ENCODE peak calls at places on chromosomes 16 and 17, in ten cellular contexts. One of them, this sample, is unnamed.

GRCh38 chr17:4858068-4858879 is 25.1 kb downstream of the MINK1 start:
- DNase-seq in activated CD4-positive, alpha-beta T cell treated with anti-CD3 and anti-CD28 coated beads, Interleukin-2, amount 50 U/mL, for 1 hour: no peak
- DNase-seq in retina: peak
- DNase-seq in germinal center: no peak
- DNase-seq in Daoy: peak
- DNase-seq in GM19239: no peak
- DNase-seq in fibroblast of pulmonary artery: peak
- DNase-seq in hepatocyte: no peak
- DNase-seq in T-helper 9 cell: no peak
- DNase-seq in A549: no peak
- DNase-seq in this sample: no peak

GRCh38 chr17:39027037-39027436 is 59.8 kb upstream of the FBXO47 start:
- DNase-seq in activated CD4-positive, alpha-beta T cell treated with anti-CD3 and anti-CD28 coated beads, Interleukin-2, amount 50 U/mL, for 1 hour: peak
- DNase-seq in retina: peak
- DNase-seq in germinal center: no peak
- DNase-seq in Daoy: peak
- DNase-seq in GM19239: no peak
- DNase-seq in fibroblast of pulmonary artery: no peak
- DNase-seq in hepatocyte: peak
- DNase-seq in T-helper 9 cell: no peak
- DNase-seq in A549: peak
- DNase-seq in this sample: peak

GRCh38 chr17:9402590-9403199 is 172.9 kb downstream of the STX8 start:
- DNase-seq in activated CD4-positive, alpha-beta T cell treated with anti-CD3 and anti-CD28 coated beads, Interleukin-2, amount 50 U/mL, for 1 hour: peak
- DNase-seq in retina: no peak
- DNase-seq in germinal center: peak
- DNase-seq in Daoy: peak
- DNase-seq in GM19239: peak
- DNase-seq in fibroblast of pulmonary artery: peak
- DNase-seq in hepatocyte: peak
- DNase-seq in T-helper 9 cell: peak
- DNase-seq in A549: peak
- DNase-seq in this sample: peak

GRCh38 chr16:75000481-75001081 is 1.8 kb downstream of the ZNRF1 start:
- DNase-seq in activated CD4-positive, alpha-beta T cell treated with anti-CD3 and anti-CD28 coated beads, Interleukin-2, amount 50 U/mL, for 1 hour: no peak
- DNase-seq in retina: peak
- DNase-seq in germinal center: peak
- DNase-seq in Daoy: peak
- DNase-seq in GM19239: no peak
- DNase-seq in fibroblast of pulmonary artery: peak
- DNase-seq in hepatocyte: peak
- DNase-seq in T-helper 9 cell: no peak
- DNase-seq in A549: no peak
- DNase-seq in this sample: peak

GRCh38 chr16:20271893-20272292 is 55.4 kb downstream of the GP2 start:
- DNase-seq in activated CD4-positive, alpha-beta T cell treated with anti-CD3 and anti-CD28 coated beads, Interleukin-2, amount 50 U/mL, for 1 hour: no peak
- DNase-seq in retina: no peak
- DNase-seq in germinal center: no peak
- DNase-seq in Daoy: no peak
- DNase-seq in GM19239: no peak
- DNase-seq in fibroblast of pulmonary artery: no peak
- DNase-seq in hepatocyte: no peak
- DNase-seq in T-helper 9 cell: no peak
- DNase-seq in A549: no peak
- DNase-seq in this sample: no peak

GRCh38 chr17:47318197-47318918 is 5.4 kb upstream of the EFCAB13 start:
- DNase-seq in activated CD4-positive, alpha-beta T cell treated with anti-CD3 and anti-CD28 coated beads, Interleukin-2, amount 50 U/mL, for 1 hour: no peak
- DNase-seq in retina: no peak
- DNase-seq in germinal center: no peak
- DNase-seq in Daoy: no peak
- DNase-seq in GM19239: no peak
- DNase-seq in fibroblast of pulmonary artery: no peak
- DNase-seq in hepatocyte: no peak
- DNase-seq in T-helper 9 cell: no peak
- DNase-seq in A549: no peak
- DNase-seq in this sample: no peak

GRCh38 chr16:67460961-67461360 is 20.0 kb downstream of the ATP6V0D1 start:
- DNase-seq in activated CD4-positive, alpha-beta T cell treated with anti-CD3 and anti-CD28 coated beads, Interleukin-2, amount 50 U/mL, for 1 hour: no peak
- DNase-seq in retina: no peak
- DNase-seq in germinal center: no peak
- DNase-seq in Daoy: no peak
- DNase-seq in GM19239: no peak
- DNase-seq in fibroblast of pulmonary artery: no peak
- DNase-seq in hepatocyte: no peak
- DNase-seq in T-helper 9 cell: no peak
- DNase-seq in A549: no peak
- DNase-seq in this sample: no peak

GRCh38 chr17:64491995-64492394 is 4.9 kb downstream of the POLG2 start:
- DNase-seq in activated CD4-positive, alpha-beta T cell treated with anti-CD3 and anti-CD28 coated beads, Interleukin-2, amount 50 U/mL, for 1 hour: no peak
- DNase-seq in retina: no peak
- DNase-seq in germinal center: no peak
- DNase-seq in Daoy: no peak
- DNase-seq in GM19239: no peak
- DNase-seq in fibroblast of pulmonary artery: no peak
- DNase-seq in hepatocyte: no peak
- DNase-seq in T-helper 9 cell: no peak
- DNase-seq in A549: no peak
- DNase-seq in this sample: no peak

GRCh38 chr16:722835-723633 is 2.1 kb downstream of the ANTKMT start:
- DNase-seq in activated CD4-positive, alpha-beta T cell treated with anti-CD3 and anti-CD28 coated beads, Interleukin-2, amount 50 U/mL, for 1 hour: no peak
- DNase-seq in retina: no peak
- DNase-seq in germinal center: no peak
- DNase-seq in Daoy: no peak
- DNase-seq in GM19239: no peak
- DNase-seq in fibroblast of pulmonary artery: no peak
- DNase-seq in hepatocyte: no peak
- DNase-seq in T-helper 9 cell: no peak
- DNase-seq in A549: no peak
- DNase-seq in this sample: no peak

GRCh38 chr17:76792348-76792747 is 54.4 kb downstream of the MFSD11 start:
- DNase-seq in activated CD4-positive, alpha-beta T cell treated with anti-CD3 and anti-CD28 coated beads, Interleukin-2, amount 50 U/mL, for 1 hour: no peak
- DNase-seq in retina: no peak
- DNase-seq in germinal center: no peak
- DNase-seq in Daoy: no peak
- DNase-seq in GM19239: no peak
- DNase-seq in fibroblast of pulmonary artery: no peak
- DNase-seq in hepatocyte: no peak
- DNase-seq in T-helper 9 cell: no peak
- DNase-seq in A549: no peak
- DNase-seq in this sample: no peak

GRCh38 chr17:49741009-49741691 is 22.8 kb downstream of the FAM117A start:
- DNase-seq in activated CD4-positive, alpha-beta T cell treated with anti-CD3 and anti-CD28 coated beads, Interleukin-2, amount 50 U/mL, for 1 hour: no peak
- DNase-seq in retina: no peak
- DNase-seq in germinal center: no peak
- DNase-seq in Daoy: no peak
- DNase-seq in GM19239: no peak
- DNase-seq in fibroblast of pulmonary artery: peak
- DNase-seq in hepatocyte: no peak
- DNase-seq in T-helper 9 cell: no peak
- DNase-seq in A549: no peak
- DNase-seq in this sample: peak

GRCh38 chr17:9259419-9259818 is 238.1 kb downstream of the NTN1 start:
- DNase-seq in activated CD4-positive, alpha-beta T cell treated with anti-CD3 and anti-CD28 coated beads, Interleukin-2, amount 50 U/mL, for 1 hour: no peak
- DNase-seq in retina: no peak
- DNase-seq in germinal center: no peak
- DNase-seq in Daoy: no peak
- DNase-seq in GM19239: no peak
- DNase-seq in fibroblast of pulmonary artery: no peak
- DNase-seq in hepatocyte: no peak
- DNase-seq in T-helper 9 cell: no peak
- DNase-seq in A549: no peak
- DNase-seq in this sample: no peak

GRCh38 chr16:13999071-13999894 is 71.8 kb upstream of the MRTFB start:
- DNase-seq in activated CD4-positive, alpha-beta T cell treated with anti-CD3 and anti-CD28 coated beads, Interleukin-2, amount 50 U/mL, for 1 hour: no peak
- DNase-seq in retina: no peak
- DNase-seq in germinal center: no peak
- DNase-seq in Daoy: no peak
- DNase-seq in GM19239: no peak
- DNase-seq in fibroblast of pulmonary artery: no peak
- DNase-seq in hepatocyte: no peak
- DNase-seq in T-helper 9 cell: no peak
- DNase-seq in A549: no peak
- DNase-seq in this sample: no peak

GRCh38 chr17:50550661-50551432 is 3.9 kb downstream of the SPATA20 start:
- DNase-seq in activated CD4-positive, alpha-beta T cell treated with anti-CD3 and anti-CD28 coated beads, Interleukin-2, amount 50 U/mL, for 1 hour: no peak
- DNase-seq in retina: peak
- DNase-seq in germinal center: no peak
- DNase-seq in Daoy: peak
- DNase-seq in GM19239: no peak
- DNase-seq in fibroblast of pulmonary artery: peak
- DNase-seq in hepatocyte: peak
- DNase-seq in T-helper 9 cell: no peak
- DNase-seq in A549: peak
- DNase-seq in this sample: peak

GRCh38 chr16:25140459-25140858 is 28.9 kb downstream of the LCMT1 start:
- DNase-seq in activated CD4-positive, alpha-beta T cell treated with anti-CD3 and anti-CD28 coated beads, Interleukin-2, amount 50 U/mL, for 1 hour: no peak
- DNase-seq in retina: no peak
- DNase-seq in germinal center: no peak
- DNase-seq in Daoy: peak
- DNase-seq in GM19239: no peak
- DNase-seq in fibroblast of pulmonary artery: no peak
- DNase-seq in hepatocyte: no peak
- DNase-seq in T-helper 9 cell: no peak
- DNase-seq in A549: no peak
- DNase-seq in this sample: no peak

GRCh38 chr17:44280383-44280782 is 12.4 kb upstream of the SLC4A1 start:
- DNase-seq in activated CD4-positive, alpha-beta T cell treated with anti-CD3 and anti-CD28 coated beads, Interleukin-2, amount 50 U/mL, for 1 hour: no peak
- DNase-seq in retina: no peak
- DNase-seq in germinal center: no peak
- DNase-seq in Daoy: no peak
- DNase-seq in GM19239: no peak
- DNase-seq in fibroblast of pulmonary artery: no peak
- DNase-seq in hepatocyte: no peak
- DNase-seq in T-helper 9 cell: no peak
- DNase-seq in A549: no peak
- DNase-seq in this sample: no peak

GRCh38 chr16:2829501-2830354 is at the start of gene ZG16B:
- DNase-seq in activated CD4-positive, alpha-beta T cell treated with anti-CD3 and anti-CD28 coated beads, Interleukin-2, amount 50 U/mL, for 1 hour: no peak
- DNase-seq in retina: no peak
- DNase-seq in germinal center: no peak
- DNase-seq in Daoy: peak
- DNase-seq in GM19239: no peak
- DNase-seq in fibroblast of pulmonary artery: peak
- DNase-seq in hepatocyte: no peak
- DNase-seq in T-helper 9 cell: no peak
- DNase-seq in A549: no peak
- DNase-seq in this sample: no peak

GRCh38 chr17:49076575-49077384 is 55.8 kb upstream of the B4GALNT2 start:
- DNase-seq in activated CD4-positive, alpha-beta T cell treated with anti-CD3 and anti-CD28 coated beads, Interleukin-2, amount 50 U/mL, for 1 hour: no peak
- DNase-seq in retina: no peak
- DNase-seq in germinal center: no peak
- DNase-seq in Daoy: peak
- DNase-seq in GM19239: no peak
- DNase-seq in fibroblast of pulmonary artery: peak
- DNase-seq in hepatocyte: no peak
- DNase-seq in T-helper 9 cell: no peak
- DNase-seq in A549: no peak
- DNase-seq in this sample: peak

GRCh38 chr17:39753514-39754160 is 15.9 kb downstream of the GRB7 start:
- DNase-seq in activated CD4-positive, alpha-beta T cell treated with anti-CD3 and anti-CD28 coated beads, Interleukin-2, amount 50 U/mL, for 1 hour: peak
- DNase-seq in retina: no peak
- DNase-seq in germinal center: peak
- DNase-seq in Daoy: peak
- DNase-seq in GM19239: peak
- DNase-seq in fibroblast of pulmonary artery: no peak
- DNase-seq in hepatocyte: peak
- DNase-seq in T-helper 9 cell: peak
- DNase-seq in A549: no peak
- DNase-seq in this sample: peak

GRCh38 chr16:81491522-81492188 is 47.0 kb downstream of the CMIP start:
- DNase-seq in activated CD4-positive, alpha-beta T cell treated with anti-CD3 and anti-CD28 coated beads, Interleukin-2, amount 50 U/mL, for 1 hour: no peak
- DNase-seq in retina: no peak
- DNase-seq in germinal center: no peak
- DNase-seq in Daoy: no peak
- DNase-seq in GM19239: no peak
- DNase-seq in fibroblast of pulmonary artery: peak
- DNase-seq in hepatocyte: no peak
- DNase-seq in T-helper 9 cell: no peak
- DNase-seq in A549: no peak
- DNase-seq in this sample: no peak

GRCh38 chr16:54699656-54700055 is 231.0 kb upstream of the IRX5 start:
- DNase-seq in activated CD4-positive, alpha-beta T cell treated with anti-CD3 and anti-CD28 coated beads, Interleukin-2, amount 50 U/mL, for 1 hour: no peak
- DNase-seq in retina: no peak
- DNase-seq in germinal center: no peak
- DNase-seq in Daoy: no peak
- DNase-seq in GM19239: no peak
- DNase-seq in fibroblast of pulmonary artery: no peak
- DNase-seq in hepatocyte: no peak
- DNase-seq in T-helper 9 cell: no peak
- DNase-seq in A549: no peak
- DNase-seq in this sample: no peak

GRCh38 chr17:15408803-15409202 is 58.6 kb downstream of the CDRT4 start:
- DNase-seq in activated CD4-positive, alpha-beta T cell treated with anti-CD3 and anti-CD28 coated beads, Interleukin-2, amount 50 U/mL, for 1 hour: no peak
- DNase-seq in retina: no peak
- DNase-seq in germinal center: no peak
- DNase-seq in Daoy: peak
- DNase-seq in GM19239: no peak
- DNase-seq in fibroblast of pulmonary artery: no peak
- DNase-seq in hepatocyte: no peak
- DNase-seq in T-helper 9 cell: no peak
- DNase-seq in A549: peak
- DNase-seq in this sample: no peak

GRCh38 chr17:4895121-4895520 is 4.2 kb upstream of the C17orf107 start:
- DNase-seq in activated CD4-positive, alpha-beta T cell treated with anti-CD3 and anti-CD28 coated beads, Interleukin-2, amount 50 U/mL, for 1 hour: no peak
- DNase-seq in retina: no peak
- DNase-seq in germinal center: no peak
- DNase-seq in Daoy: no peak
- DNase-seq in GM19239: no peak
- DNase-seq in fibroblast of pulmonary artery: no peak
- DNase-seq in hepatocyte: no peak
- DNase-seq in T-helper 9 cell: no peak
- DNase-seq in A549: no peak
- DNase-seq in this sample: no peak

GRCh38 chr17:15263206-15263579 is 1.9 kb downstream of the PMP22 start:
- DNase-seq in activated CD4-positive, alpha-beta T cell treated with anti-CD3 and anti-CD28 coated beads, Interleukin-2, amount 50 U/mL, for 1 hour: no peak
- DNase-seq in retina: peak
- DNase-seq in germinal center: no peak
- DNase-seq in Daoy: peak
- DNase-seq in GM19239: no peak
- DNase-seq in fibroblast of pulmonary artery: peak
- DNase-seq in hepatocyte: peak
- DNase-seq in T-helper 9 cell: no peak
- DNase-seq in A549: peak
- DNase-seq in this sample: peak

GRCh38 chr16:86073103-86073625 is 174.2 kb downstream of the IRF8 start:
- DNase-seq in activated CD4-positive, alpha-beta T cell treated with anti-CD3 and anti-CD28 coated beads, Interleukin-2, amount 50 U/mL, for 1 hour: no peak
- DNase-seq in retina: no peak
- DNase-seq in germinal center: no peak
- DNase-seq in Daoy: no peak
- DNase-seq in GM19239: no peak
- DNase-seq in fibroblast of pulmonary artery: no peak
- DNase-seq in hepatocyte: no peak
- DNase-seq in T-helper 9 cell: no peak
- DNase-seq in A549: no peak
- DNase-seq in this sample: no peak

GRCh38 chr17:42337442-42337841 is 49.1 kb downstream of the STAT5A start:
- DNase-seq in activated CD4-positive, alpha-beta T cell treated with anti-CD3 and anti-CD28 coated beads, Interleukin-2, amount 50 U/mL, for 1 hour: peak
- DNase-seq in retina: no peak
- DNase-seq in germinal center: no peak
- DNase-seq in Daoy: no peak
- DNase-seq in GM19239: no peak
- DNase-seq in fibroblast of pulmonary artery: no peak
- DNase-seq in hepatocyte: no peak
- DNase-seq in T-helper 9 cell: peak
- DNase-seq in A549: no peak
- DNase-seq in this sample: no peak

GRCh38 chr16:2209258-2210008 is 1.2 kb downstream of the BRICD5 start:
- DNase-seq in activated CD4-positive, alpha-beta T cell treated with anti-CD3 and anti-CD28 coated beads, Interleukin-2, amount 50 U/mL, for 1 hour: no peak
- DNase-seq in retina: no peak
- DNase-seq in germinal center: no peak
- DNase-seq in Daoy: no peak
- DNase-seq in GM19239: no peak
- DNase-seq in fibroblast of pulmonary artery: no peak
- DNase-seq in hepatocyte: no peak
- DNase-seq in T-helper 9 cell: no peak
- DNase-seq in A549: no peak
- DNase-seq in this sample: no peak

GRCh38 chr16:70713781-70714180 is 27.9 kb upstream of the MTSS2 start:
- DNase-seq in activated CD4-positive, alpha-beta T cell treated with anti-CD3 and anti-CD28 coated beads, Interleukin-2, amount 50 U/mL, for 1 hour: no peak
- DNase-seq in retina: no peak
- DNase-seq in germinal center: no peak
- DNase-seq in Daoy: no peak
- DNase-seq in GM19239: no peak
- DNase-seq in fibroblast of pulmonary artery: no peak
- DNase-seq in hepatocyte: no peak
- DNase-seq in T-helper 9 cell: no peak
- DNase-seq in A549: no peak
- DNase-seq in this sample: no peak

This sample was measured in MG63.